ENCODE peak calls at places on chromosomes 4 and X, in eight cellular contexts. X is HT1080, Q is pulmonary artery endothelial cell, E is activated gamma-delta T cell treated with Interleukin-2 at 50 U/mL for 16 hours, T is HL-60, V is epithelial cell of esophagus, R is HTR-8/SVneo, U is small intestine. W is an unnamed sample.

GRCh38 chr4:9825049-9825448 is 43.6 kb downstream of the DRD5 start:
- DNase-seq in E (no peak), R (no peak), U (no peak), T (no peak), Q (no peak), V (peak), X (no peak), W (peak)

GRCh38 chr4:153668647-153669046 is 15.4 kb upstream of the TLR2 start:
- DNase-seq in U (no peak), E (no peak), Q (no peak), X (no peak), R (no peak), V (no peak), T (no peak), W (no peak)

GRCh38 chrX:30065226-30065625 is 150.1 kb upstream of the MAGEB2 start:
- DNase-seq in V (no peak), X (no peak), Q (no peak), R (peak), U (no peak), E (no peak), T (no peak), W (no peak)

GRCh38 chrX:136711147-136711546 is 63.2 kb downstream of the CD40LG start:
- DNase-seq in R (peak), Q (no peak), X (peak), U (peak), E (no peak), V (peak), T (peak), W (no peak)

GRCh38 chrX:69312141-69312670 is 147.0 kb upstream of the PJA1 start:
- DNase-seq in U (no peak), Q (no peak), V (no peak), E (no peak), T (no peak), X (no peak), R (no peak), W (no peak)

GRCh38 chr4:19532120-19532848 is 719.4 kb upstream of the SLIT2 start:
- DNase-seq in T (no peak), X (no peak), E (no peak), Q (no peak), R (no peak), U (no peak), V (no peak), W (no peak)

GRCh38 chr4:113893546-113893945 is 85.9 kb downstream of the ARSJ start:
- DNase-seq in R (no peak), V (peak), U (peak), E (no peak), T (no peak), Q (no peak), X (no peak), W (no peak)

GRCh38 chr4:38583102-38583501 is 80.9 kb upstream of the KLF3 start:
- DNase-seq in T (no peak), X (no peak), R (no peak), U (no peak), V (no peak), Q (no peak), E (no peak), W (peak)

GRCh38 chrX:23621621-23622265 is 45.5 kb upstream of the PRDX4 start:
- DNase-seq in V (no peak), Q (no peak), R (no peak), E (no peak), U (no peak), T (no peak), X (no peak), W (no peak)

GRCh38 chr4:140469806-140470733 is 28.0 kb downstream of the MGAT4D start:
- DNase-seq in V (no peak), U (no peak), T (no peak), X (no peak), E (no peak), Q (no peak), R (no peak), W (no peak)

GRCh38 chr4:7275067-7275466 is 82.7 kb downstream of the SORCS2 start:
- DNase-seq in T (no peak), Q (no peak), V (no peak), E (no peak), R (no peak), U (no peak), X (peak), W (no peak)

GRCh38 chr4:62135565-62136156 is 935.5 kb downstream of the ADGRL3 start:
- DNase-seq in Q (no peak), U (no peak), R (no peak), V (no peak), X (peak), T (no peak), E (no peak), W (no peak)

GRCh38 chr4:182778222-182778982 is 138.8 kb downstream of the DCTD start:
- DNase-seq in V (peak), R (peak), U (no peak), X (peak), E (no peak), T (no peak), Q (no peak), W (no peak)

GRCh38 chr4:48899950-48900349 is 6.6 kb downstream of the OCIAD2 start:
- DNase-seq in V (no peak), T (no peak), Q (no peak), R (no peak), E (no peak), U (no peak), X (peak), W (no peak)

GRCh38 chrX:41086627-41086932 is 1.3 kb downstream of the USP9X start:
- DNase-seq in X (no peak), U (no peak), V (peak), E (no peak), T (peak), Q (peak), R (no peak), W (no peak)

GRCh38 chr4:85498068-85498733 is 23.3 kb downstream of the ARHGAP24 start:
- DNase-seq in Q (no peak), V (peak), T (peak), R (no peak), X (peak), E (no peak), U (peak), W (no peak)

GRCh38 chrX:136170109-136170800 is 22.9 kb downstream of the FHL1 start:
- DNase-seq in E (no peak), V (no peak), Q (no peak), T (no peak), R (no peak), U (peak), X (no peak), W (no peak)

GRCh38 chrX:9311411-9312160 is 153.3 kb upstream of the TBL1X start:
- DNase-seq in Q (no peak), U (no peak), E (no peak), X (no peak), T (no peak), V (no peak), R (no peak), W (no peak)

GRCh38 chr4:81304871-81305270 is 89.8 kb upstream of the PRKG2 start:
- DNase-seq in U (no peak), V (no peak), R (no peak), E (no peak), X (no peak), T (no peak), Q (no peak), W (no peak)

GRCh38 chrX:1667566-1667965 is 52.7 kb downstream of the ASMT start:
- DNase-seq in V (no peak), Q (no peak), T (no peak), U (no peak), R (no peak), E (no peak), X (no peak), W (no peak)

W was measured in Jurkat, Clone E6-1.